ENCODE peak calls at places on chromosomes 7 and 10, in six cellular contexts. One of them, this sample, is unnamed.

GRCh38 chr10:29120216-29120615 is 168.7 kb upstream of the LYZL1 start:
- DNase-seq in CD4-positive, alpha-beta T cell: no peak
- DNase-seq in endodermal cell: no peak
- DNase-seq in coronary artery: no peak
- DNase-seq in cardiac muscle cell: peak; percentile 75
- DNase-seq in IMR-90: peak; percentile 89
- DNase-seq in this sample: no peak

GRCh38 chr7:5450549-5451327 is 27.1 kb upstream of the TNRC18 start:
- DNase-seq in CD4-positive, alpha-beta T cell: peak; percentile 33
- DNase-seq in endodermal cell: peak; percentile 91
- DNase-seq in cardiac muscle cell: peak; percentile 53
- DNase-seq in coronary artery: no peak
- DNase-seq in IMR-90: peak; percentile 34
- DNase-seq in this sample: peak; percentile 79

GRCh38 chr10:20737107-20737506 is 160.0 kb downstream of the NEBL start:
- DNase-seq in endodermal cell: no peak
- DNase-seq in CD4-positive, alpha-beta T cell: no peak
- DNase-seq in cardiac muscle cell: no peak
- DNase-seq in coronary artery: no peak
- DNase-seq in IMR-90: no peak
- DNase-seq in this sample: no peak

GRCh38 chr7:43674559-43675436 is 54.5 kb downstream of the COA1 start:
- DNase-seq in cardiac muscle cell: peak; percentile 66
- DNase-seq in coronary artery: no peak
- DNase-seq in endodermal cell: no peak
- DNase-seq in IMR-90: peak; percentile 89
- DNase-seq in CD4-positive, alpha-beta T cell: no peak
- DNase-seq in this sample: no peak

GRCh38 chr10:124091646-124092269 is 1.6 kb downstream of the CHST15 start:
- DNase-seq in IMR-90: no peak
- DNase-seq in coronary artery: no peak
- DNase-seq in cardiac muscle cell: peak; percentile 52
- DNase-seq in endodermal cell: peak; percentile 83
- DNase-seq in CD4-positive, alpha-beta T cell: peak; percentile 18
- DNase-seq in this sample: peak; percentile 50

GRCh38 chr7:1942026-1942703 is 272.1 kb downstream of the ELFN1 start:
- DNase-seq in cardiac muscle cell: no peak
- DNase-seq in CD4-positive, alpha-beta T cell: no peak
- DNase-seq in IMR-90: no peak
- DNase-seq in endodermal cell: no peak
- DNase-seq in coronary artery: no peak
- DNase-seq in this sample: no peak

GRCh38 chr7:155440018-155440410 is 17.9 kb upstream of the EN2 start:
- DNase-seq in CD4-positive, alpha-beta T cell: no peak
- DNase-seq in endodermal cell: no peak
- DNase-seq in IMR-90: no peak
- DNase-seq in coronary artery: no peak
- DNase-seq in cardiac muscle cell: no peak
- DNase-seq in this sample: no peak

GRCh38 chr7:27661776-27662489 is 750 bp downstream of the HIBADH start:
- DNase-seq in endodermal cell: peak; percentile 82
- DNase-seq in cardiac muscle cell: peak; percentile 21
- DNase-seq in CD4-positive, alpha-beta T cell: peak; percentile 4
- DNase-seq in coronary artery: peak; percentile 73
- DNase-seq in IMR-90: peak; percentile 19
- DNase-seq in this sample: peak; percentile 47

GRCh38 chr10:17229717-17229966 is 1.6 kb downstream of the VIM start:
- DNase-seq in cardiac muscle cell: no peak
- DNase-seq in endodermal cell: peak; percentile 88
- DNase-seq in coronary artery: no peak
- DNase-seq in CD4-positive, alpha-beta T cell: no peak
- DNase-seq in IMR-90: no peak
- DNase-seq in this sample: no peak

GRCh38 chr10:117477241-117477947 is 65.2 kb upstream of the EMX2 start:
- DNase-seq in CD4-positive, alpha-beta T cell: no peak
- DNase-seq in coronary artery: no peak
- DNase-seq in cardiac muscle cell: no peak
- DNase-seq in IMR-90: no peak
- DNase-seq in endodermal cell: no peak
- DNase-seq in this sample: no peak

GRCh38 chr10:117476281-117476680 is 66.3 kb upstream of the EMX2 start:
- DNase-seq in coronary artery: no peak
- DNase-seq in cardiac muscle cell: no peak
- DNase-seq in CD4-positive, alpha-beta T cell: no peak
- DNase-seq in IMR-90: no peak
- DNase-seq in endodermal cell: no peak
- DNase-seq in this sample: no peak

GRCh38 chr10:117476716-117477115 is 65.8 kb upstream of the EMX2 start:
- DNase-seq in cardiac muscle cell: no peak
- DNase-seq in endodermal cell: no peak
- DNase-seq in CD4-positive, alpha-beta T cell: no peak
- DNase-seq in IMR-90: no peak
- DNase-seq in coronary artery: no peak
- DNase-seq in this sample: no peak

GRCh38 chr10:117480097-117480496 is 62.4 kb upstream of the EMX2 start:
- DNase-seq in CD4-positive, alpha-beta T cell: no peak
- DNase-seq in coronary artery: no peak
- DNase-seq in IMR-90: no peak
- DNase-seq in endodermal cell: no peak
- DNase-seq in cardiac muscle cell: no peak
- DNase-seq in this sample: no peak

GRCh38 chr10:117477961-117478670 is 64.4 kb upstream of the EMX2 start:
- DNase-seq in cardiac muscle cell: peak; percentile 85
- DNase-seq in IMR-90: peak; percentile 19
- DNase-seq in CD4-positive, alpha-beta T cell: no peak
- DNase-seq in coronary artery: no peak
- DNase-seq in endodermal cell: no peak
- DNase-seq in this sample: no peak
- TF ChIP-seq CTCF in cardiac muscle cell: peak; percentile 31
- TF ChIP-seq CTCF in IMR-90: no peak
- TF ChIP-seq CTCF in CD4-positive, alpha-beta T cell: no peak
- TF ChIP-seq CTCF in coronary artery: no peak
- TF ChIP-seq CTCF in endodermal cell: peak; percentile 43
- TF ChIP-seq CTCF in this sample: no peak

GRCh38 chr7:132518102-132518838 is 58.0 kb downstream of the PLXNA4 start:
- DNase-seq in endodermal cell: peak; percentile 89
- DNase-seq in CD4-positive, alpha-beta T cell: no peak
- DNase-seq in coronary artery: no peak
- DNase-seq in IMR-90: no peak
- DNase-seq in cardiac muscle cell: no peak
- DNase-seq in this sample: peak; percentile 40
- TF ChIP-seq CTCF in endodermal cell: peak; percentile 84
- TF ChIP-seq CTCF in CD4-positive, alpha-beta T cell: no peak
- TF ChIP-seq CTCF in coronary artery: no peak
- TF ChIP-seq CTCF in IMR-90: peak; percentile 6
- TF ChIP-seq CTCF in cardiac muscle cell: peak; percentile 46
- TF ChIP-seq CTCF in this sample: no peak

GRCh38 chr7:76204147-76204546 is 2.5 kb downstream of the SRRM3 start:
- DNase-seq in coronary artery: no peak
- DNase-seq in cardiac muscle cell: no peak
- DNase-seq in endodermal cell: no peak
- DNase-seq in CD4-positive, alpha-beta T cell: no peak
- DNase-seq in IMR-90: no peak
- DNase-seq in this sample: no peak

GRCh38 chr7:76201732-76202665 is at the start of gene SRRM3:
- DNase-seq in CD4-positive, alpha-beta T cell: peak; percentile 73
- DNase-seq in coronary artery: no peak
- DNase-seq in cardiac muscle cell: peak; percentile 85
- DNase-seq in endodermal cell: peak; percentile 95
- DNase-seq in IMR-90: peak; percentile 72
- DNase-seq in this sample: peak; percentile 93

GRCh38 chr7:76206633-76207032 is 4.9 kb downstream of the SRRM3 start:
- DNase-seq in coronary artery: no peak
- DNase-seq in CD4-positive, alpha-beta T cell: no peak
- DNase-seq in endodermal cell: no peak
- DNase-seq in cardiac muscle cell: peak; percentile 59
- DNase-seq in IMR-90: peak; percentile 22
- DNase-seq in this sample: no peak

GRCh38 chr7:76198202-76198601 is 3.5 kb upstream of the SRRM3 start:
- DNase-seq in cardiac muscle cell: no peak
- DNase-seq in coronary artery: no peak
- DNase-seq in CD4-positive, alpha-beta T cell: no peak
- DNase-seq in IMR-90: no peak
- DNase-seq in endodermal cell: peak; percentile 71
- DNase-seq in this sample: no peak

GRCh38 chr7:76202666-76203030 is 952 bp downstream of the SRRM3 start:
- DNase-seq in coronary artery: no peak
- DNase-seq in IMR-90: no peak
- DNase-seq in endodermal cell: peak; percentile 65
- DNase-seq in CD4-positive, alpha-beta T cell: no peak
- DNase-seq in cardiac muscle cell: no peak
- DNase-seq in this sample: no peak
- TF ChIP-seq CTCF in coronary artery: no peak
- TF ChIP-seq CTCF in IMR-90: no peak
- TF ChIP-seq CTCF in endodermal cell: no peak
- TF ChIP-seq CTCF in CD4-positive, alpha-beta T cell: no peak
- TF ChIP-seq CTCF in cardiac muscle cell: no peak
- TF ChIP-seq CTCF in this sample: no peak

GRCh38 chr10:3162533-3162932 is 10.0 kb downstream of the PITRM1 start:
- DNase-seq in IMR-90: no peak
- DNase-seq in endodermal cell: peak; percentile 75
- DNase-seq in coronary artery: no peak
- DNase-seq in cardiac muscle cell: no peak
- DNase-seq in CD4-positive, alpha-beta T cell: no peak
- DNase-seq in this sample: no peak
- TF ChIP-seq CTCF in IMR-90: no peak
- TF ChIP-seq CTCF in endodermal cell: peak; percentile 65
- TF ChIP-seq CTCF in coronary artery: no peak
- TF ChIP-seq CTCF in cardiac muscle cell: peak; percentile 20
- TF ChIP-seq CTCF in CD4-positive, alpha-beta T cell: no peak
- TF ChIP-seq CTCF in this sample: no peak

This sample was measured in GM13976.